ENCODE peak calls at places on chromosomes 4 and X, in four cellular contexts. One of them, this sample, is unnamed. For H3K4me1, the result is how much of the 10 kb centered on the place peaks cover.

GRCh38 chrX:13085533-13085932 is 41.1 kb upstream of the FAM9C start:
- DNase-seq in GM23248: no peak
- DNase-seq in stomach: no peak
- DNase-seq in BE2C: no peak
- DNase-seq in this sample: no peak

GRCh38 chr4:156638925-156639605 is 332.5 kb downstream of the PDGFC start:
- DNase-seq in stomach: no peak
- DNase-seq in BE2C: no peak
- DNase-seq in GM23248: peak
- DNase-seq in this sample: no peak

GRCh38 chr4:90113881-90114457 is 13.2 kb upstream of the CCSER1 start:
- DNase-seq in BE2C: no peak
- DNase-seq in stomach: no peak
- DNase-seq in GM23248: no peak
- DNase-seq in this sample: no peak

GRCh38 chr4:41389356-41389755 is 132.6 kb downstream of the UCHL1 start:
- DNase-seq in BE2C: no peak
- DNase-seq in GM23248: no peak
- DNase-seq in stomach: no peak
- DNase-seq in this sample: no peak

GRCh38 chrX:17738737-17739535 is 1.6 kb downstream of the SCML1 start:
- DNase-seq in BE2C: no peak
- DNase-seq in GM23248: peak
- DNase-seq in stomach: no peak
- DNase-seq in this sample: no peak

GRCh38 chrX:97968376-97969104 is 1084.8 kb downstream of the RPA4 start:
- DNase-seq in BE2C: no peak
- DNase-seq in stomach: no peak
- DNase-seq in GM23248: no peak
- DNase-seq in this sample: no peak

GRCh38 chr4:74262522-74262921 is 45.7 kb upstream of the EPGN start:
- DNase-seq in stomach: no peak
- DNase-seq in GM23248: peak
- DNase-seq in BE2C: no peak
- DNase-seq in this sample: no peak

GRCh38 chr4:83075696-83076095 is 38.8 kb downstream of the PLAC8 start:
- DNase-seq in GM23248: peak
- DNase-seq in BE2C: no peak
- DNase-seq in stomach: no peak
- DNase-seq in this sample: no peak

GRCh38 chr4:184792334-184792733 is 33.4 kb downstream of the ACSL1 start:
- DNase-seq in stomach: no peak
- DNase-seq in GM23248: no peak
- DNase-seq in BE2C: no peak
- DNase-seq in this sample: no peak

GRCh38 chr4:76836860-76837564 is 60.9 kb downstream of the SOWAHB start:
- DNase-seq in stomach: no peak
- DNase-seq in GM23248: no peak
- DNase-seq in BE2C: no peak
- DNase-seq in this sample: no peak

GRCh38 chr4:126479709-126480108 is 1153.0 kb upstream of the INTU start:
- DNase-seq in stomach: no peak
- DNase-seq in BE2C: no peak
- DNase-seq in GM23248: no peak
- DNase-seq in this sample: no peak

GRCh38 chr4:89410687-89411086 is 103.1 kb upstream of the GPRIN3 start:
- DNase-seq in stomach: no peak
- DNase-seq in GM23248: peak
- DNase-seq in BE2C: no peak
- DNase-seq in this sample: no peak

GRCh38 chr4:87009095-87009648 is 74.4 kb downstream of the AFF1 start:
- DNase-seq in GM23248: no peak
- DNase-seq in BE2C: no peak
- DNase-seq in stomach: no peak
- DNase-seq in this sample: no peak

GRCh38 chr4:52173470-52174055 is 122.5 kb downstream of the SPATA18 start:
- DNase-seq in GM23248: peak
- DNase-seq in BE2C: no peak
- DNase-seq in stomach: no peak
- DNase-seq in this sample: peak

GRCh38 chrX:152823657-152824056 is 6.9 kb downstream of the CETN2 start:
- DNase-seq in stomach: no peak
- DNase-seq in BE2C: no peak
- DNase-seq in GM23248: no peak
- DNase-seq in this sample: no peak

GRCh38 chr4:152104846-152105462 is 344.1 kb upstream of the GATB start:
- DNase-seq in GM23248: no peak
- DNase-seq in stomach: no peak
- DNase-seq in BE2C: no peak
- DNase-seq in this sample: no peak

GRCh38 chr4:158823461-158823873 is 54.6 kb downstream of the FNIP2 start:
- DNase-seq in GM23248: peak
- DNase-seq in stomach: no peak
- DNase-seq in BE2C: no peak
- DNase-seq in this sample: no peak

GRCh38 chr4:121198261-121198660 is 34.1 kb upstream of the TNIP3 start:
- DNase-seq in stomach: no peak
- DNase-seq in BE2C: no peak
- DNase-seq in GM23248: peak
- DNase-seq in this sample: no peak

GRCh38 chr4:9785926-9786325 is 4.5 kb downstream of the DRD5 start:
- DNase-seq in stomach: no peak
- DNase-seq in GM23248: no peak
- DNase-seq in BE2C: no peak
- DNase-seq in this sample: no peak

GRCh38 chrX:52082578-52082977 is 13.6 kb upstream of the MAGED4B start:
- DNase-seq in stomach: no peak
- DNase-seq in BE2C: no peak
- DNase-seq in GM23248: peak
- DNase-seq in this sample: no peak

DNA sequence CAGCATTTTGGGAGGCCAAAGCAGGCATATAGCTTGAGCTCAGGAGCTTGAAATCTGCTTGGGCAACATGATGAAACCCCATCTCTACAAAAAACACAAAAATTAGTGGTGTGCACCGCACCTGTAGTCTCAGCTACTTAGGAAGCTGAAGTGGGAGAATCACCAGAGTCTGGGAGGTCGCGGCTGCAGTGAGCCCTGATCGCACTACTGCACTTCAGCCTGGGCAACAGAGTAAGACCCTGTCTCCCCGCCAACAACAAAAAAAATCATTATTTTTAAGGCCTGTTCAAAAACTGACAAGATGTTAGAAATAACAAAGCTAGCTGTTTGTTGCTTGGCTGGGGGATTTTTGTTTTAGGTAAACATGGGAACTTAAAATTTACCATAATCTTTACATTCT is 5.1 kb downstream of the YTHDC1 start:
- DNase-seq in stomach: no peak
- DNase-seq in BE2C: no peak
- DNase-seq in GM23248: no peak
- DNase-seq in this sample: no peak
- H3K4me1 ChIP-seq in stomach: under half
- H3K4me1 ChIP-seq in BE2C: under half
- H3K4me1 ChIP-seq in GM23248: half or more
- H3K4me1 ChIP-seq in this sample: half or more

GRCh38 chr4:168636040-168636439 is 139.2 kb downstream of the PALLD start:
- DNase-seq in GM23248: peak
- DNase-seq in stomach: no peak
- DNase-seq in BE2C: no peak
- DNase-seq in this sample: no peak
- H3K4me1 ChIP-seq in GM23248: half or more
- H3K4me1 ChIP-seq in stomach: under half
- H3K4me1 ChIP-seq in BE2C: under half
- H3K4me1 ChIP-seq in this sample: under half

DNA sequence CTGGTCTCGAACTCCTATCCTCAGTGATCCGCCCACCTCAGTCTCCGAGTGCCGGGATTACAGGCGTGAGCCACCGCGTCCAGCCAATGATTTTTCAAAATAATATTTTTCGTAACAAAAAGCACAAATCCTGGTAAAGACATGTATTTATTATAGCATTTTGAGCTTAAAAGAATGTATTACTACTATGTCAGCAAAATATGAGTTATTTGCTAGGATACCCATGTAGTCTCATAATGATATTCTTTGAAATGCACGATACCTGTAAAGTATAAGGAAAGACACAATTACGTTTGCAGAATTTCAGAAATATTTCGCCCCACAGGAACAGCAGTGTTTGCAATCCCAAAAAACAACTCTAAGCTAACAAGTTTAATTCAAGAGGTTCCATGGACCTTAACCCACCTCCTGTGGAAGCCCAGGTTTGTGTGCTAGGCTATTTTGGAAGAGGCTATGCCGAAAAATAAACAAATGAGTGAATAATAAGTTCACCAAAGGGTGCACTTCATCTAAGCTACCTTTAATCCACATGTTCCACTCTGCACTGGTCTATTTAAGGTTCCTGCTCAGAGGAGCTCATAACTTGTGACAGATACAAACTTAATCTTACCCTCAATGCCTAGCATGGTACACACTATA is 5.2 kb downstream of the FRYL start:
- DNase-seq in stomach: no peak
- DNase-seq in GM23248: no peak
- DNase-seq in BE2C: no peak
- DNase-seq in this sample: no peak
- H3K4me1 ChIP-seq in stomach: under half
- H3K4me1 ChIP-seq in GM23248: under half
- H3K4me1 ChIP-seq in BE2C: under half
- H3K4me1 ChIP-seq in this sample: under half

GRCh38 chr4:113675731-113676707 is 85.5 kb downstream of the CAMK2D start:
- DNase-seq in BE2C: peak
- DNase-seq in GM23248: no peak
- DNase-seq in stomach: no peak
- DNase-seq in this sample: no peak

GRCh38 chr4:113677333-113677732 is 84.2 kb downstream of the CAMK2D start:
- DNase-seq in stomach: no peak
- DNase-seq in GM23248: no peak
- DNase-seq in BE2C: no peak
- DNase-seq in this sample: no peak

GRCh38 chr4:113674251-113674650 is 87.3 kb downstream of the CAMK2D start:
- DNase-seq in stomach: no peak
- DNase-seq in BE2C: no peak
- DNase-seq in GM23248: peak
- DNase-seq in this sample: no peak

GRCh38 chr4:113674733-113675132 is 86.8 kb downstream of the CAMK2D start:
- DNase-seq in stomach: no peak
- DNase-seq in GM23248: no peak
- DNase-seq in BE2C: no peak
- DNase-seq in this sample: no peak

DNA sequence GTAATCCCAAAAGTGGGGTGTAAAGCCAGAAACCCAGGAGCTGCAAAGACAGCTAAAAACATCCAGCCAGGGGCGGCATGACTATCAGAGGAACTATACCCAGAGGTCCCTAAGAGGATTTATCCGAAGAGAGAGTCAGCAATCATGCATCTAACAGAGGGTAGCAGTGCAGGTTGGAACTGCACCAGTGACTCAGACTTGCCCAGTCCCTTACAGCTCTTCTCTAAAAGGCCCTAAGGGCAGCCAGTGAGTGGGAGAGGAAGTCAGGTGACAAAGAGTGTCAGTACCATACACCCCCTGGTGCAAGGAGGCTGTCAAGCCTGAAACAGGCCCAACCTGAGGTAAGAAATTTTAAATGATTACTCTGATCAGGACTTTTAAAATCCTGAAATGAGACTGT is 88.1 kb downstream of the CAMK2D start:
- DNase-seq in BE2C: peak
- DNase-seq in GM23248: peak
- DNase-seq in stomach: no peak
- DNase-seq in this sample: no peak
- H3K4me1 ChIP-seq in BE2C: under half
- H3K4me1 ChIP-seq in GM23248: under half
- H3K4me1 ChIP-seq in stomach: under half
- H3K4me1 ChIP-seq in this sample: under half

This sample was measured in right lobe of liver.